ENCODE peak calls at places on chromosomes 6 and 20, in seven cellular contexts. One of them, this sample, is unnamed.

GRCh38 chr20:34403908-34404307 is 40.8 kb downstream of the ITCH start:
- DNase-seq in naive thymus-derived CD4-positive, alpha-beta T cell: no peak
- DNase-seq in Daoy: no peak
- DNase-seq in GF-D8: no peak
- DNase-seq in Kasumi-1: no peak
- DNase-seq in iPS DF 19.7: no peak
- DNase-seq in heart left ventricle: no peak
- DNase-seq in this sample: no peak

GRCh38 chr6:29964553-29964903 is 22.2 kb downstream of the HLA-A start:
- DNase-seq in heart left ventricle: no peak
- DNase-seq in naive thymus-derived CD4-positive, alpha-beta T cell: no peak
- DNase-seq in Daoy: no peak
- DNase-seq in Kasumi-1: no peak
- DNase-seq in iPS DF 19.7: no peak
- DNase-seq in GF-D8: no peak
- DNase-seq in this sample: no peak

GRCh38 chr6:43763133-43763797 is 6.7 kb upstream of the VEGFA start:
- DNase-seq in Kasumi-1: no peak
- DNase-seq in Daoy: peak
- DNase-seq in iPS DF 19.7: no peak
- DNase-seq in naive thymus-derived CD4-positive, alpha-beta T cell: no peak
- DNase-seq in GF-D8: no peak
- DNase-seq in heart left ventricle: no peak
- DNase-seq in this sample: no peak

GRCh38 chr20:11195899-11196558 is 522.2 kb upstream of the JAG1 start:
- DNase-seq in naive thymus-derived CD4-positive, alpha-beta T cell: no peak
- DNase-seq in GF-D8: no peak
- DNase-seq in Daoy: peak
- DNase-seq in iPS DF 19.7: no peak
- DNase-seq in heart left ventricle: peak
- DNase-seq in Kasumi-1: no peak
- DNase-seq in this sample: no peak

GRCh38 chr20:45892049-45892816 is 1.1 kb downstream of the CTSA start:
- DNase-seq in Daoy: no peak
- DNase-seq in iPS DF 19.7: no peak
- DNase-seq in naive thymus-derived CD4-positive, alpha-beta T cell: no peak
- DNase-seq in Kasumi-1: no peak
- DNase-seq in GF-D8: peak
- DNase-seq in heart left ventricle: no peak
- DNase-seq in this sample: no peak

GRCh38 chr20:43838703-43839060 is 76.0 kb upstream of the TOX2 start:
- DNase-seq in Kasumi-1: no peak
- DNase-seq in Daoy: no peak
- DNase-seq in naive thymus-derived CD4-positive, alpha-beta T cell: no peak
- DNase-seq in GF-D8: no peak
- DNase-seq in iPS DF 19.7: no peak
- DNase-seq in heart left ventricle: no peak
- DNase-seq in this sample: no peak

GRCh38 chr6:147674093-147674492 is 165.6 kb downstream of the SAMD5 start:
- DNase-seq in iPS DF 19.7: no peak
- DNase-seq in naive thymus-derived CD4-positive, alpha-beta T cell: no peak
- DNase-seq in GF-D8: no peak
- DNase-seq in Kasumi-1: no peak
- DNase-seq in Daoy: no peak
- DNase-seq in heart left ventricle: no peak
- DNase-seq in this sample: no peak

GRCh38 chr20:23125625-23126191 is 39.6 kb upstream of the CD93 start:
- DNase-seq in naive thymus-derived CD4-positive, alpha-beta T cell: no peak
- DNase-seq in Kasumi-1: peak
- DNase-seq in iPS DF 19.7: no peak
- DNase-seq in Daoy: no peak
- DNase-seq in heart left ventricle: peak
- DNase-seq in GF-D8: peak
- DNase-seq in this sample: no peak

GRCh38 chr20:3163099-3164042 is 3.7 kb upstream of the FASTKD5 start:
- DNase-seq in iPS DF 19.7: no peak
- DNase-seq in GF-D8: no peak
- DNase-seq in Kasumi-1: no peak
- DNase-seq in heart left ventricle: no peak
- DNase-seq in Daoy: no peak
- DNase-seq in naive thymus-derived CD4-positive, alpha-beta T cell: no peak
- DNase-seq in this sample: no peak

GRCh38 chr6:110682460-110682853 is 132.8 kb downstream of the CDK19 start:
- DNase-seq in naive thymus-derived CD4-positive, alpha-beta T cell: peak
- DNase-seq in Daoy: peak
- DNase-seq in iPS DF 19.7: no peak
- DNase-seq in GF-D8: peak
- DNase-seq in Kasumi-1: peak
- DNase-seq in heart left ventricle: peak
- DNase-seq in this sample: peak

GRCh38 chr20:21167261-21167660 is 41.4 kb downstream of the KIZ start:
- DNase-seq in Daoy: no peak
- DNase-seq in GF-D8: no peak
- DNase-seq in Kasumi-1: no peak
- DNase-seq in iPS DF 19.7: no peak
- DNase-seq in heart left ventricle: no peak
- DNase-seq in naive thymus-derived CD4-positive, alpha-beta T cell: no peak
- DNase-seq in this sample: no peak

GRCh38 chr20:22048241-22048640 is 342.8 kb downstream of the PAX1 start:
- DNase-seq in heart left ventricle: no peak
- DNase-seq in GF-D8: no peak
- DNase-seq in iPS DF 19.7: no peak
- DNase-seq in Daoy: no peak
- DNase-seq in Kasumi-1: no peak
- DNase-seq in naive thymus-derived CD4-positive, alpha-beta T cell: no peak
- DNase-seq in this sample: no peak

GRCh38 chr6:17115251-17116089 is 13.6 kb downstream of the STMND1 start:
- DNase-seq in iPS DF 19.7: no peak
- DNase-seq in GF-D8: no peak
- DNase-seq in heart left ventricle: no peak
- DNase-seq in naive thymus-derived CD4-positive, alpha-beta T cell: no peak
- DNase-seq in Kasumi-1: no peak
- DNase-seq in Daoy: peak
- DNase-seq in this sample: no peak

GRCh38 chr6:170269873-170270541 is 20.9 kb downstream of the DLL1 start:
- DNase-seq in naive thymus-derived CD4-positive, alpha-beta T cell: no peak
- DNase-seq in iPS DF 19.7: no peak
- DNase-seq in Daoy: no peak
- DNase-seq in GF-D8: no peak
- DNase-seq in Kasumi-1: no peak
- DNase-seq in heart left ventricle: no peak
- DNase-seq in this sample: no peak

GRCh38 chr6:39831701-39832100 is 39.5 kb downstream of the DAAM2 start:
- DNase-seq in Kasumi-1: no peak
- DNase-seq in iPS DF 19.7: no peak
- DNase-seq in GF-D8: no peak
- DNase-seq in Daoy: no peak
- DNase-seq in heart left ventricle: no peak
- DNase-seq in naive thymus-derived CD4-positive, alpha-beta T cell: no peak
- DNase-seq in this sample: no peak

GRCh38 chr20:57439432-57439831 is 48.2 kb downstream of the RBM38 start:
- DNase-seq in naive thymus-derived CD4-positive, alpha-beta T cell: no peak
- DNase-seq in heart left ventricle: peak
- DNase-seq in Kasumi-1: no peak
- DNase-seq in iPS DF 19.7: no peak
- DNase-seq in GF-D8: no peak
- DNase-seq in Daoy: peak
- DNase-seq in this sample: no peak

GRCh38 chr6:143598466-143599080 is 79.2 kb upstream of the PHACTR2 start:
- DNase-seq in heart left ventricle: peak
- DNase-seq in naive thymus-derived CD4-positive, alpha-beta T cell: no peak
- DNase-seq in Daoy: no peak
- DNase-seq in iPS DF 19.7: no peak
- DNase-seq in Kasumi-1: peak
- DNase-seq in GF-D8: peak
- DNase-seq in this sample: no peak

GRCh38 chr6:134165827-134166226 is 113.4 kb upstream of the SLC2A12 start:
- DNase-seq in GF-D8: no peak
- DNase-seq in Daoy: no peak
- DNase-seq in naive thymus-derived CD4-positive, alpha-beta T cell: no peak
- DNase-seq in Kasumi-1: no peak
- DNase-seq in iPS DF 19.7: no peak
- DNase-seq in heart left ventricle: no peak
- DNase-seq in this sample: no peak

GRCh38 chr20:48457261-48458002 is 370.4 kb downstream of the PREX1 start:
- DNase-seq in Kasumi-1: no peak
- DNase-seq in naive thymus-derived CD4-positive, alpha-beta T cell: no peak
- DNase-seq in iPS DF 19.7: no peak
- DNase-seq in GF-D8: no peak
- DNase-seq in heart left ventricle: no peak
- DNase-seq in Daoy: no peak
- DNase-seq in this sample: no peak

GRCh38 chr6:43772571-43773049 is 2.6 kb downstream of the VEGFA start:
- DNase-seq in naive thymus-derived CD4-positive, alpha-beta T cell: no peak
- DNase-seq in Kasumi-1: no peak
- DNase-seq in heart left ventricle: peak
- DNase-seq in GF-D8: no peak
- DNase-seq in iPS DF 19.7: no peak
- DNase-seq in Daoy: peak
- DNase-seq in this sample: no peak

GRCh38 chr6:3724451-3725144 is 26.9 kb downstream of the PXDC1 start:
- DNase-seq in iPS DF 19.7: no peak
- DNase-seq in naive thymus-derived CD4-positive, alpha-beta T cell: no peak
- DNase-seq in Daoy: no peak
- DNase-seq in Kasumi-1: no peak
- DNase-seq in heart left ventricle: peak
- DNase-seq in GF-D8: no peak
- DNase-seq in this sample: no peak

GRCh38 chr6:169229611-169230321 is 23.9 kb downstream of the THBS2 start:
- DNase-seq in Kasumi-1: no peak
- DNase-seq in heart left ventricle: no peak
- DNase-seq in GF-D8: no peak
- DNase-seq in naive thymus-derived CD4-positive, alpha-beta T cell: no peak
- DNase-seq in Daoy: no peak
- DNase-seq in iPS DF 19.7: no peak
- DNase-seq in this sample: no peak

GRCh38 chr20:16265334-16265733 is 307.9 kb downstream of the KIF16B start:
- DNase-seq in heart left ventricle: no peak
- DNase-seq in Daoy: no peak
- DNase-seq in Kasumi-1: no peak
- DNase-seq in GF-D8: no peak
- DNase-seq in naive thymus-derived CD4-positive, alpha-beta T cell: no peak
- DNase-seq in iPS DF 19.7: no peak
- DNase-seq in this sample: no peak

GRCh38 chr6:167826230-167827061 is at the start of gene AFDN:
- DNase-seq in iPS DF 19.7: no peak
- DNase-seq in naive thymus-derived CD4-positive, alpha-beta T cell: peak
- DNase-seq in Daoy: peak
- DNase-seq in heart left ventricle: peak
- DNase-seq in Kasumi-1: no peak
- DNase-seq in GF-D8: no peak
- DNase-seq in this sample: no peak

GRCh38 chr6:143980921-143981320 is 27.1 kb downstream of the PLAGL1 start:
- DNase-seq in Kasumi-1: no peak
- DNase-seq in Daoy: no peak
- DNase-seq in iPS DF 19.7: no peak
- DNase-seq in heart left ventricle: no peak
- DNase-seq in GF-D8: no peak
- DNase-seq in naive thymus-derived CD4-positive, alpha-beta T cell: no peak
- DNase-seq in this sample: no peak

GRCh38 chr6:15090145-15090579 is 155.7 kb upstream of the JARID2 start:
- DNase-seq in iPS DF 19.7: no peak
- DNase-seq in Kasumi-1: no peak
- DNase-seq in heart left ventricle: no peak
- DNase-seq in GF-D8: no peak
- DNase-seq in naive thymus-derived CD4-positive, alpha-beta T cell: no peak
- DNase-seq in Daoy: no peak
- DNase-seq in this sample: no peak

GRCh38 chr20:18213002-18213401 is 75.3 kb upstream of the ZNF133 start:
- DNase-seq in heart left ventricle: no peak
- DNase-seq in naive thymus-derived CD4-positive, alpha-beta T cell: no peak
- DNase-seq in GF-D8: no peak
- DNase-seq in iPS DF 19.7: no peak
- DNase-seq in Daoy: no peak
- DNase-seq in Kasumi-1: no peak
- DNase-seq in this sample: no peak

GRCh38 chr20:18541741-18542140 is 25.5 kb upstream of the SMIM26 start:
- DNase-seq in iPS DF 19.7: no peak
- DNase-seq in Kasumi-1: no peak
- DNase-seq in Daoy: no peak
- DNase-seq in naive thymus-derived CD4-positive, alpha-beta T cell: no peak
- DNase-seq in GF-D8: no peak
- DNase-seq in heart left ventricle: no peak
- DNase-seq in this sample: no peak

GRCh38 chr6:52670502-52671409 is at the start of gene TMEM14A:
- DNase-seq in naive thymus-derived CD4-positive, alpha-beta T cell: peak
- DNase-seq in Daoy: peak
- DNase-seq in heart left ventricle: peak
- DNase-seq in GF-D8: no peak
- DNase-seq in Kasumi-1: peak
- DNase-seq in iPS DF 19.7: peak
- DNase-seq in this sample: peak

GRCh38 chr6:16338577-16339262 is 100.3 kb downstream of the GMPR start:
- DNase-seq in iPS DF 19.7: no peak
- DNase-seq in naive thymus-derived CD4-positive, alpha-beta T cell: no peak
- DNase-seq in heart left ventricle: peak
- DNase-seq in Kasumi-1: no peak
- DNase-seq in Daoy: peak
- DNase-seq in GF-D8: no peak
- DNase-seq in this sample: no peak

GRCh38 chr20:25496968-25497401 is 88.3 kb downstream of the NINL start:
- DNase-seq in heart left ventricle: no peak
- DNase-seq in naive thymus-derived CD4-positive, alpha-beta T cell: no peak
- DNase-seq in iPS DF 19.7: no peak
- DNase-seq in Daoy: peak
- DNase-seq in GF-D8: no peak
- DNase-seq in Kasumi-1: no peak
- DNase-seq in this sample: no peak

GRCh38 chr20:57387945-57388351 is 3.2 kb upstream of the RBM38 start:
- DNase-seq in GF-D8: no peak
- DNase-seq in heart left ventricle: no peak
- DNase-seq in naive thymus-derived CD4-positive, alpha-beta T cell: no peak
- DNase-seq in Daoy: no peak
- DNase-seq in iPS DF 19.7: no peak
- DNase-seq in Kasumi-1: no peak
- DNase-seq in this sample: no peak

GRCh38 chr6:36463686-36464085 is 20.9 kb downstream of the KCTD20 start:
- DNase-seq in Daoy: no peak
- DNase-seq in iPS DF 19.7: no peak
- DNase-seq in GF-D8: no peak
- DNase-seq in naive thymus-derived CD4-positive, alpha-beta T cell: no peak
- DNase-seq in heart left ventricle: no peak
- DNase-seq in Kasumi-1: no peak
- DNase-seq in this sample: no peak

GRCh38 chr6:2124260-2124709 is 121.1 kb downstream of the GMDS start:
- DNase-seq in heart left ventricle: peak
- DNase-seq in Daoy: peak
- DNase-seq in GF-D8: peak
- DNase-seq in naive thymus-derived CD4-positive, alpha-beta T cell: no peak
- DNase-seq in iPS DF 19.7: no peak
- DNase-seq in Kasumi-1: no peak
- DNase-seq in this sample: no peak

GRCh38 chr6:44007818-44008660 is 119.2 kb downstream of the MRPL14 start:
- DNase-seq in GF-D8: no peak
- DNase-seq in naive thymus-derived CD4-positive, alpha-beta T cell: no peak
- DNase-seq in heart left ventricle: no peak
- DNase-seq in iPS DF 19.7: no peak
- DNase-seq in Kasumi-1: no peak
- DNase-seq in Daoy: no peak
- DNase-seq in this sample: no peak

This sample was measured in NT2/D1.